ENCODE peak calls at places on chromosomes 13 and 19, in nine cellular contexts. R is cardiac muscle cell, T is epithelial cell of prostate, E is neuronal stem cell, U is upper lobe of right lung, W is brain microvascular endothelial cell, M is hepatocyte, G is transverse colon, J is right lobe of liver. H is an unnamed sample.

GRCh38 chr19:5967994-5968430 is 9.9 kb downstream of the RANBP3 start:
- DNase-seq in R (peak; percentile 90), T (peak; percentile 46), E (peak; percentile 67), U (no peak), W (peak; percentile 72), M (peak; percentile 88), G (peak; percentile 69), J (peak; percentile 76), H (peak; percentile 51)

GRCh38 chr13:30456290-30456689 is 9.4 kb downstream of the HMGB1 start:
- DNase-seq in R (peak; percentile 34), T (no peak), E (no peak), U (no peak), W (no peak), M (no peak), G (no peak), J (no peak), H (no peak)

GRCh38 chr13:113083402-113084061 is 22.1 kb upstream of the F7 start:
- DNase-seq in R (peak; percentile 44), T (peak; percentile 20), E (no peak), U (peak; percentile 89), W (no peak), M (no peak), G (peak; percentile 41), J (no peak), H (peak; percentile 32)

GRCh38 chr19:5349041-5349440 is 8.4 kb upstream of the PTPRS start:
- DNase-seq in R (no peak), T (no peak), E (no peak), U (no peak), W (no peak), M (no peak), G (no peak), J (no peak), H (no peak)

GRCh38 chr19:926595-927043 is 784 bp downstream of the ARID3A start:
- DNase-seq in R (peak; percentile 65), T (no peak), E (no peak), U (peak; percentile 85), W (peak; percentile 28), M (peak; percentile 75), G (peak; percentile 77), J (peak; percentile 85), H (no peak)

GRCh38 chr13:99908129-99908805 is 63.3 kb downstream of the ZIC5 start:
- DNase-seq in R (no peak), T (no peak), E (no peak), U (no peak), W (no peak), M (no peak), G (no peak), J (peak; percentile 88), H (no peak)

GRCh38 chr13:98458431-98458830 is 118.5 kb downstream of the STK24 start:
- DNase-seq in R (no peak), T (no peak), E (no peak), U (peak; percentile 73), W (no peak), M (no peak), G (no peak), J (no peak), H (no peak)

GRCh38 chr19:18906605-18907519 is 10.9 kb upstream of the CERS1 start:
- DNase-seq in R (no peak), T (no peak), E (no peak), U (peak; percentile 60), W (no peak), M (peak; percentile 2), G (no peak), J (no peak), H (no peak)

GRCh38 chr13:36345438-36346221 is 564 bp downstream of the SPART start:
- DNase-seq in R (peak; percentile 94), T (no peak), E (peak; percentile 58), U (peak; percentile 69), W (peak; percentile 86), M (peak; percentile 84), G (peak; percentile 60), J (peak; percentile 67), H (peak; percentile 66)

GRCh38 chr13:36343766-36344165 is 2.4 kb downstream of the SPART start:
- DNase-seq in R (no peak), T (no peak), E (no peak), U (no peak), W (no peak), M (no peak), G (no peak), J (no peak), H (no peak)

GRCh38 chr13:36344886-36345437 is 1.2 kb downstream of the SPART start:
- DNase-seq in R (peak; percentile 42), T (no peak), E (no peak), U (no peak), W (no peak), M (peak; percentile 19), G (no peak), J (no peak), H (no peak)

GRCh38 chr13:36346222-36347083 is at the start of gene SPART:
- DNase-seq in R (peak; percentile 97), T (no peak), E (peak; percentile 89), U (peak; percentile 95), W (peak; percentile 90), M (peak; percentile 96), G (peak; percentile 90), J (peak; percentile 95), H (peak; percentile 78)

DNA sequence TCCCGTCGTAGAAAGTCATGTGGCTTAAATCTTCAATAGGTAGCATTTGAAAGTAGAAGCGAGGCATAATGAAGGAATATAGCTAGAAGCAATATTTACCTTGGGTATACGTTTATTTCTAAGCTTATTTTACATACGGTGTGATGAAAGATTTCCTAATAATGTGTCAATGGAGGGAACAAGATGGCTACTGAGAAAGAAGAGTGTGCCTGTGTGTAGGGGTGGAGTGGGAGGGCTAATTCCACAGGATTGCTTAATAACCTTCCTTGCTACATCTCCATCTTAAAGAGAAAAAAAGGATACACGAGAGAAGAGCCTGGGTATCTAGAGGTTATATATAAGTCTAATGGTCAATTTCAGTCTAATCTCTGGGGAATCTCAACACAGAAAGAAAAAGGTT is 2.0 kb downstream of the SPART start:
- DNase-seq in R (peak; percentile 91), T (no peak), E (no peak), U (no peak), W (no peak), M (peak; percentile 50), G (peak; percentile 10), J (no peak), H (peak; percentile 7)
- H3K27ac ChIP-seq in R (no peak overlapping the region), T (peak overlapping the region; percentile 94), E (no peak overlapping the region), U (peak overlapping the region; percentile 99), W (peak overlapping the region; percentile 99), M (peak overlapping the region; percentile 99), G (peak overlapping the region; percentile 98), J (no peak overlapping the region), H (peak overlapping the region; percentile 95)

DNA sequence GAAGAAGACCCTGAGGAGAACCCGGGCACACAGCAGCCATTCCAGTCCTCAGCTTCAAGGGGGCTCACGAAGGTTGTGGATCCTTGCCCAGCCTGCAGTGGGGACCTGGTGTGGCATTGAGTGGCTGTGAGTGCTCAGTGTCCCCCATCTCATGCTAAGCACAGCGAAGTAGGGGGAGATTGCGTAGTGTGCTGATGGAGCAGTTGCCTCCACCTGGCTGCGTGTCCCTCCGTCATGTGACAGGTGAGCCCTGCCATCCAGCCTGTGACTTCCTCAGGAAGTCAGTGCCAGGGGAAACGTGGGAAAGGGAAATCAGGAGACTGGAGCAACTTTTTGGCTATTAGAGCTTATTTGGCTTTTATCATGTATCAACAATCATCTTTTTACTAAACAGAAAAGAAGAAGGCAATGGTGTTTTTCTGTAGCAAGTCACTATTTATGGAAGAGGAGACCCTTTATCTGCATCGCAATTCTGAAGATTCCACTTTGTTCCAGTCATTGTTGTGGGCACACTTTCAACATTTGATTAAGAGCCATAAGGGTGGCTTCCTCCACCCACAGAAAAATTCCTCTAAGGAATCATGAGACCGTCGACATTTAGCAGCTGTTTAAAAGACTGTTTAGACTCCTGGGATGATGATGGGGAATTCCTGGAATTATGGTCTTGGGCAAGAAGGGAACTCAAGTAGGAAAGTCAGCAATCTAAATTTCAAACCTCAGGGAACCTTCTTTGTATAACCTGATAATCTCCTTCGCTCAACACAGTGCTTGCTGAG is 126.8 kb upstream of the SPATA13 start:
- DNase-seq in R (peak; percentile 95), T (no peak), E (no peak), U (no peak), W (peak; percentile 21), M (no peak), G (no peak), J (peak; percentile 82), H (no peak)
- H3K27ac ChIP-seq in R (no peak overlapping the region), T (no peak overlapping the region), E (no peak overlapping the region), U (peak overlapping the region; percentile 74), W (no peak overlapping the region), M (peak overlapping the region; percentile 48), G (peak overlapping the region; percentile 45), J (peak overlapping the region; percentile 65), H (no peak overlapping the region)

DNA sequence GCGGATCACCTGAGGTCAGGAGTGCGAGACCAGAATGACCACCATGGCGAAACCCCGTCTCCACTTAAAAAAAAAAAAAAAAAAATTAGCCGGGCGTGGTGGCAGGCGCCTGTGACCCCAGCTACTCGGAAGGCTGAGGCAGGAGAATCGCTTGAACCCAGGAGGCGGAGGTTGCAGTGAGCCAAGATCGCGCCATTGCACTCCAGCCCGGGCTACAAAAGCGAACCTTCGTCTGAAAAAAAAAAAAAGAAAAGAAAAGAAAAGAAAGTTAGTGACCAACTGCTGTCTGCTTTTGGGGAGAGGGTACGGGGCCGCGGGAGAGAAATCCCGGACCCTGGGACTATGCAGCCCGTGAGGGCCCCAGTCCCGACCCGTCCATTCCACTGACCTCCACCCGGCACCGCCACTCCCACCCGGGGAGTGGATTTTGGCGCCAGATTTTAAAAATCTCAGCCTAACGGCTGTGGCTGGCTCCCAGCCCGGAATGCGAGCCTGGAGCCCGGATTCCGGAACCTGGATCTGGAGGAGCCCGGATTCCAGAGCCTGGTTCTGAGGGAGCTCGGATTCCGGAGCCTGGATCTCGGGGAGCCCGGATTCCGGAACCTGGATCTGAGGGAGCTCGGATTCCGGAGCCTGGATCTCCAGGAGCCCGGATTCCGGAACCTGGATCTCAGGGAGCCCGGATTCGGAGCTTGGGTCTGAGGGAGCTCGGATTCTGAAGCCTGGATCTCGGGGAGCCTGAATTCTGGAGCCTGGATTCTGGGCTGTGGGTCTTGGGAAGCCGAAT is 6.1 kb upstream of the LMNB2 start:
- DNase-seq in R (peak; percentile 98), T (peak; percentile 66), E (peak; percentile 97), U (peak; percentile 91), W (peak; percentile 92), M (peak; percentile 95), G (peak; percentile 82), J (peak; percentile 83), H (peak; percentile 91)
- H3K27ac ChIP-seq in R (peak overlapping the region; percentile 63), T (no peak overlapping the region), E (peak overlapping the region; percentile 66), U (no peak overlapping the region), W (no peak overlapping the region), M (peak overlapping the region; percentile 29), G (peak overlapping the region; percentile 38), J (no peak overlapping the region), H (peak overlapping the region; percentile 58)

GRCh38 chr19:38433268-38433733 is at the start of gene RYR1:
- DNase-seq in R (peak; percentile 42), T (no peak), E (peak; percentile 68), U (peak; percentile 79), W (peak; percentile 5), M (peak; percentile 50), G (peak; percentile 40), J (no peak), H (no peak)

GRCh38 chr19:38430931-38431330 is 2.6 kb upstream of the RYR1 start:
- DNase-seq in R (no peak), T (no peak), E (no peak), U (no peak), W (no peak), M (no peak), G (no peak), J (no peak), H (no peak)

GRCh38 chr19:38425810-38426466 is at the start of gene RASGRP4:
- DNase-seq in R (peak; percentile 4), T (no peak), E (no peak), U (peak; percentile 71), W (no peak), M (no peak), G (peak; percentile 26), J (peak; percentile 57), H (no peak)

GRCh38 chr19:38429055-38429810 is 3.2 kb upstream of the RASGRP4 start:
- DNase-seq in R (no peak), T (no peak), E (no peak), U (no peak), W (no peak), M (no peak), G (no peak), J (no peak), H (no peak)

DNA sequence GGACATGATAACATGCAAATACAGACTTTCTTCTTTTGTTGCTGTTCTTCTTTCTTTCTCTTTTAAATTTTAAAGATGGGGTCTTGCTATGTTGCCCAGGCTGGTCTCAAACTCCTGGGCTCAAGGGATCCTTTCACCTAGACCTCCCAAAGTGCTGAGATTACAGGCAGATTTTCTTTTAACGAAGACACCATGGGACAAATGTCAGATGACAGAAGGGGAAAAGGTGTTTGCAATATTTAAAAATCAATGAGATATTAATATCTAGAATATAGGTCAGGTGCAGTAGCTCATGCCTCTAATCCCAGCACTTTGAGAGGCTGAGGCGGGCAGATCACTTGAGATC is 3.7 kb upstream of the RYR1 start:
- DNase-seq in R (no peak), T (no peak), E (no peak), U (no peak), W (no peak), M (no peak), G (no peak), J (no peak), H (no peak)
- H3K27ac ChIP-seq in R (no peak overlapping the region), T (no peak overlapping the region), E (no peak overlapping the region), U (no peak overlapping the region), W (no peak overlapping the region), M (no peak overlapping the region), G (no peak overlapping the region), J (no peak overlapping the region), H (no peak overlapping the region)